ENCODE peak calls at places on chromosomes 12 and 14, in eight cellular contexts. J is thyroid gland, E is astrocyte, D is ovary, A is heart right ventricle, F is WERI-Rb-1, H is suprapubic skin, I is lower lobe of right lung. V is an unnamed sample.

GRCh38 chr14:32259368-32260013 is 56.4 kb upstream of the RNU6-8 start:
- DNase-seq in J (no peak), E (peak), D (no peak), A (no peak), F (no peak), H (no peak), I (no peak), V (no peak)

GRCh38 chr12:30100736-30101135 is 317.0 kb upstream of the TMTC1 start:
- DNase-seq in J (no peak), E (peak), D (no peak), A (no peak), F (no peak), H (no peak), I (no peak), V (no peak)

GRCh38 chr12:124727244-124727673 is 136.4 kb downstream of the SCARB1 start:
- DNase-seq in J (peak), E (peak), D (no peak), A (peak), F (no peak), H (peak), I (peak), V (peak)

GRCh38 chr12:88743946-88744685 is 163.8 kb upstream of the KITLG start:
- DNase-seq in J (no peak), E (no peak), D (no peak), A (no peak), F (no peak), H (no peak), I (no peak), V (no peak)

GRCh38 chr14:29311983-29312382 is 545.4 kb downstream of the FOXG1 start:
- DNase-seq in J (no peak), E (peak), D (no peak), A (no peak), F (no peak), H (no peak), I (no peak), V (no peak)

GRCh38 chr14:58808828-58809227 is 171.1 kb downstream of the DACT1 start:
- DNase-seq in J (peak), E (no peak), D (peak), A (no peak), F (no peak), H (no peak), I (no peak), V (no peak)

GRCh38 chr12:108392284-108392683 is 53.2 kb upstream of the CMKLR1 start:
- DNase-seq in J (no peak), E (no peak), D (no peak), A (no peak), F (no peak), H (no peak), I (no peak), V (no peak)

GRCh38 chr14:64889352-64889751 is 9.6 kb upstream of the SPTB start:
- DNase-seq in J (no peak), E (no peak), D (no peak), A (no peak), F (no peak), H (no peak), I (no peak), V (no peak)

GRCh38 chr14:24071144-24071697 is at the start of gene CPNE6:
- DNase-seq in J (no peak), E (no peak), D (no peak), A (no peak), F (no peak), H (no peak), I (peak), V (no peak)

GRCh38 chr12:110371408-110372055 is 32.0 kb downstream of the ANAPC7 start:
- DNase-seq in J (peak), E (no peak), D (no peak), A (no peak), F (no peak), H (no peak), I (peak), V (peak)

GRCh38 chr12:89610366-89610765 is 84.5 kb upstream of the POC1B start:
- DNase-seq in J (no peak), E (no peak), D (no peak), A (no peak), F (no peak), H (no peak), I (no peak), V (no peak)

GRCh38 chr14:52399104-52399503 is 85.0 kb downstream of the PTGER2 start:
- DNase-seq in J (no peak), E (no peak), D (no peak), A (no peak), F (no peak), H (no peak), I (no peak), V (no peak)

GRCh38 chr12:89756638-89757321 is 48.1 kb upstream of the ATP2B1 start:
- DNase-seq in J (no peak), E (peak), D (no peak), A (peak), F (no peak), H (no peak), I (no peak), V (no peak)

GRCh38 chr12:68349083-68349700 is 17.0 kb upstream of the MDM1 start:
- DNase-seq in J (no peak), E (peak), D (no peak), A (no peak), F (no peak), H (no peak), I (no peak), V (no peak)

GRCh38 chr14:104192146-104192882 is 53.9 kb downstream of the KIF26A start:
- DNase-seq in J (no peak), E (no peak), D (no peak), A (no peak), F (no peak), H (no peak), I (no peak), V (no peak)

GRCh38 chr12:57127101-57127709 is 1.1 kb upstream of the LRP1 start:
- DNase-seq in J (peak), E (no peak), D (peak), A (peak), F (peak), H (peak), I (peak), V (no peak)

GRCh38 chr14:76273346-76273745 is 102.6 kb upstream of the ESRRB start:
- DNase-seq in J (no peak), E (no peak), D (no peak), A (no peak), F (no peak), H (no peak), I (no peak), V (no peak)

GRCh38 chr12:48988030-48988649 is 10.0 kb downstream of the WNT1 start:
- DNase-seq in J (peak), E (no peak), D (no peak), A (no peak), F (peak), H (no peak), I (peak), V (no peak)

GRCh38 chr12:116955382-116956021 is 44.8 kb downstream of the FBXW8 start:
- DNase-seq in J (peak), E (no peak), D (no peak), A (no peak), F (peak), H (no peak), I (peak), V (no peak)

GRCh38 chr14:54650331-54651017 is 83.5 kb downstream of the SAMD4A start:
- DNase-seq in J (peak), E (peak), D (no peak), A (peak), F (no peak), H (peak), I (peak), V (peak)

GRCh38 chr14:91164676-91165075 is 50.8 kb downstream of the DGLUCY start:
- DNase-seq in J (peak), E (no peak), D (no peak), A (peak), F (no peak), H (no peak), I (peak), V (no peak)

GRCh38 chr14:60796434-60796833 is 61.9 kb downstream of the MNAT1 start:
- DNase-seq in J (no peak), E (no peak), D (no peak), A (no peak), F (no peak), H (no peak), I (no peak), V (no peak)

DNA sequence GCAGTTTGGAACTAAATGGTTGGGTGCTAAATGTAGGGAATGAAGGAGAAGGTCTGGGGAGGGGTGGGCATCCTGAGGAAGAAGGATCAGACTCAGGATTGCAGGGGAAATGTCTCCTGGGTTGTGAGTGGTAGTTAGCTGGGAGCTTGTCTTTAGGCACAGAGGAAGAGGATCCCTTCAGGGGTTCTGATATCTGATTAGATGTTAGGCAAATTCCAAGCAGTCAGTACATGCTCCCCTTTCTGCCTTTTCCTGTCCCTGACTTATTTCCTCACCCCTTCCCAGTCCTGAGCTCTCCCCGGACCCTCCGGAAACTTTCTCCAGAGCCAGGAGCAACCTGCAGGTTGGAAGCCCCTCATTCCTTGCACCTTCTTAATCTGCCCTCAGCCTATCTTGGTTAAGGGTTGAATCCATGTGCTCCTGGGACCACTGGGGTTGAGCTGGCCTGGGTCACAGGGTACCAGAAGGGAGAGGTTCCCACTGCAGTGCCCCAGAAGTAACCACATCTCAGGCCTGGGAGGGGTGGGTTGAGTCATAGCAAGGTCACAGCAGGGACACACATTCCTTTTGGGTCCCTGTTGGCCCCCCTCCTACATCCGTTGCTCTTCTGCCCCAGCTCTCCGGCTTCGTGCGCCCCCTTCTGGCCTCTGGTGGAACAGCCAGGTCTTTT is 1.6 kb downstream of the IGFBP6 start:
- DNase-seq in J (peak), E (peak), D (peak), A (peak), F (peak), H (peak), I (peak), V (peak)
- H3K27ac ChIP-seq in J (peak), E (peak), D (peak), A (peak), F (no peak), H (peak), I (peak), V (peak)

GRCh38 chr12:114678718-114679117 is 5.3 kb downstream of the TBX3 start:
- DNase-seq in J (peak), E (no peak), D (no peak), A (no peak), F (no peak), H (no peak), I (no peak), V (no peak)
- H3K4me3 ChIP-seq in J (no peak), E (peak), D (peak), A (peak), F (no peak), H (peak), I (peak), V (no peak)

DNA sequence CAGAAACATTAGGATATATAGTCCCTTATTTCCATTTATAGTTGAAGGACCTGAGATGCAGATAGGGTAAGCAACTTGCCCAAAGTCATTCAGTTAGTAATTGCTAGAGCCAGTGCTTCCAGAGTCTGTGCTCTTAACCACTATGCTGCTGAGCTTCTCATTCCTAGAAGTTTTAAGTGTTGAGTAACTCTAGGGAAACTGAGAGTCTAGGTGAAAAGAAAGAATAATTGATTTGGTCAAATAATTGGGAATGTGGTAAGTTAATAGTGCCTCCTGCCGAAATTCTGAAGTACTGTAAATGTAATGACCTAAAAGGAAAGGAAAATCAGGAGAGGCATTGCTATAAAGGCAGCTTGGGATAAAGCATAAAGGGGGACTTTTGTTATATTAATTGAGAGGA is 14.1 kb downstream of the PYROXD1 start:
- DNase-seq in J (no peak), E (peak), D (no peak), A (no peak), F (no peak), H (no peak), I (no peak), V (no peak)
- TF ChIP-seq CTCF in J (no peak), E (peak), D (no peak), A (no peak), F (no peak), H (no peak), I (no peak), V (no peak)

DNA sequence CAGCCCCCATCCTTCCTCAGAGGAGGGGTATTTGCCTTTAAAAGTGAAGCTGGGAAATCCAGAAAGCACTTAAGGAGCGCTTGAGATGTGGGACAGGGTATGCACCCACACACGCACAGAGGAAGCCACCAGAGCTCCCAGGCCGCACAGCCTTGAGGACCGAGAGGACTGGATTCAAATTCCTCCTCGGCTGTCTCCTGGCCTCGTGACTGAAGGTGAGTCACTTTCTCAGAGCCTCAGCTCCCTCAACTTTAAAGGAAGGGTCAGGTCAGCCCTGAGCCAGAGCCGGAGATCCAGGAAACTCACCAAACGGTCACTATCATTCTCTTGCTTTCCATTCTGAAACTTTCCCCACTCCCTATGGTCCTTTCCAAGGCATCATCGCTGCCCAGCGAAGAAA is 37.6 kb downstream of the BCL11B start:
- DNase-seq in J (no peak), E (no peak), D (no peak), A (no peak), F (no peak), H (no peak), I (no peak), V (no peak)
- H3K27ac ChIP-seq in J (no peak), E (no peak), D (no peak), A (no peak), F (no peak), H (peak), I (peak), V (no peak)

GRCh38 chr12:96196781-96197180 is 2.6 kb downstream of the ELK3 start:
- DNase-seq in J (no peak), E (no peak), D (no peak), A (no peak), F (no peak), H (no peak), I (no peak), V (no peak)
- H3K4me3 ChIP-seq in J (no peak), E (peak), D (no peak), A (peak), F (no peak), H (peak), I (peak), V (peak)

GRCh38 chr12:59645242-59645641 is 49.4 kb downstream of the SLC16A7 start:
- DNase-seq in J (no peak), E (no peak), D (no peak), A (no peak), F (no peak), H (no peak), I (no peak), V (no peak)
- TF ChIP-seq CTCF in J (no peak), E (no peak), D (no peak), A (no peak), F (no peak), H (no peak), I (no peak), V (no peak)

GRCh38 chr12:15631007-15631715 is 158.0 kb downstream of the EPS8 start:
- DNase-seq in J (no peak), E (no peak), D (no peak), A (no peak), F (no peak), H (no peak), I (no peak), V (no peak)
- H3K27ac ChIP-seq in J (peak), E (peak), D (no peak), A (peak), F (no peak), H (peak), I (peak), V (peak)

GRCh38 chr12:45051490-45052105 is 699 bp upstream of the DBX2 start:
- DNase-seq in J (no peak), E (no peak), D (no peak), A (no peak), F (no peak), H (no peak), I (peak), V (no peak)
- H3K4me3 ChIP-seq in J (no peak), E (peak), D (no peak), A (peak), F (peak), H (peak), I (peak), V (peak)

V was measured in ascending aorta.